ENCODE peak calls at places on chromosomes 7 and 10, in seven cellular contexts. One of them, this sample, is unnamed.

GRCh38 chr10:94308866-94309265 is 53.9 kb downstream of the NOC3L start:
- DNase-seq in sigmoid colon: no peak
- DNase-seq in H9: no peak
- DNase-seq in HL-60: no peak
- DNase-seq in brain microvascular endothelial cell: peak; percentile 33
- DNase-seq in RWPE1: no peak
- DNase-seq in heart left ventricle: no peak
- DNase-seq in this sample: no peak

GRCh38 chr7:26087321-26088091 is 64.5 kb upstream of the NFE2L3 start:
- DNase-seq in H9: no peak
- DNase-seq in RWPE1: peak; percentile 89
- DNase-seq in heart left ventricle: no peak
- DNase-seq in HL-60: no peak
- DNase-seq in brain microvascular endothelial cell: no peak
- DNase-seq in sigmoid colon: no peak
- DNase-seq in this sample: no peak

GRCh38 chr10:6936931-6937330 is 356.9 kb upstream of the PRKCQ start:
- DNase-seq in brain microvascular endothelial cell: no peak
- DNase-seq in H9: no peak
- DNase-seq in heart left ventricle: no peak
- DNase-seq in HL-60: no peak
- DNase-seq in sigmoid colon: no peak
- DNase-seq in RWPE1: no peak
- DNase-seq in this sample: no peak

GRCh38 chr10:130891066-130891465 is 420.5 kb downstream of the TCERG1L start:
- DNase-seq in brain microvascular endothelial cell: no peak
- DNase-seq in H9: no peak
- DNase-seq in heart left ventricle: no peak
- DNase-seq in HL-60: no peak
- DNase-seq in RWPE1: no peak
- DNase-seq in sigmoid colon: no peak
- DNase-seq in this sample: no peak

GRCh38 chr10:3781458-3782098 is 3.4 kb downstream of the KLF6 start:
- DNase-seq in RWPE1: no peak
- DNase-seq in heart left ventricle: peak; percentile 72
- DNase-seq in H9: peak; percentile 45
- DNase-seq in HL-60: no peak
- DNase-seq in sigmoid colon: peak; percentile 81
- DNase-seq in brain microvascular endothelial cell: peak; percentile 41
- DNase-seq in this sample: no peak

GRCh38 chr10:119209050-119209735 is 1.8 kb downstream of the GRK5 start:
- DNase-seq in brain microvascular endothelial cell: peak; percentile 56
- DNase-seq in sigmoid colon: peak; percentile 86
- DNase-seq in heart left ventricle: peak; percentile 78
- DNase-seq in HL-60: no peak
- DNase-seq in RWPE1: peak; percentile 78
- DNase-seq in H9: peak; percentile 73
- DNase-seq in this sample: peak; percentile 77

GRCh38 chr7:36284470-36284869 is 105.2 kb upstream of the ANLN start:
- DNase-seq in heart left ventricle: no peak
- DNase-seq in H9: peak; percentile 78
- DNase-seq in HL-60: no peak
- DNase-seq in RWPE1: no peak
- DNase-seq in brain microvascular endothelial cell: no peak
- DNase-seq in sigmoid colon: peak; percentile 62
- DNase-seq in this sample: no peak

GRCh38 chr7:116354171-116354545 is 143.8 kb downstream of the TES start:
- DNase-seq in RWPE1: peak; percentile 8
- DNase-seq in H9: no peak
- DNase-seq in brain microvascular endothelial cell: peak; percentile 41
- DNase-seq in heart left ventricle: peak; percentile 81
- DNase-seq in sigmoid colon: peak; percentile 87
- DNase-seq in HL-60: no peak
- DNase-seq in this sample: no peak

GRCh38 chr10:15879663-15880062 is 19.4 kb upstream of the MINDY3 start:
- DNase-seq in sigmoid colon: no peak
- DNase-seq in HL-60: no peak
- DNase-seq in RWPE1: no peak
- DNase-seq in brain microvascular endothelial cell: no peak
- DNase-seq in heart left ventricle: no peak
- DNase-seq in H9: no peak
- DNase-seq in this sample: no peak

GRCh38 chr10:112461029-112461887 is 14.2 kb downstream of the VTI1A start:
- DNase-seq in HL-60: no peak
- DNase-seq in brain microvascular endothelial cell: peak; percentile 76
- DNase-seq in RWPE1: peak; percentile 26
- DNase-seq in sigmoid colon: no peak
- DNase-seq in heart left ventricle: no peak
- DNase-seq in H9: no peak
- DNase-seq in this sample: no peak

GRCh38 chr10:71812913-71813590 is 38.0 kb downstream of the PSAP start:
- DNase-seq in H9: no peak
- DNase-seq in RWPE1: no peak
- DNase-seq in heart left ventricle: no peak
- DNase-seq in brain microvascular endothelial cell: no peak
- DNase-seq in HL-60: no peak
- DNase-seq in sigmoid colon: no peak
- DNase-seq in this sample: no peak

GRCh38 chr10:98636921-98637329 is 190.2 kb upstream of the HPS1 start:
- DNase-seq in brain microvascular endothelial cell: no peak
- DNase-seq in HL-60: no peak
- DNase-seq in sigmoid colon: no peak
- DNase-seq in heart left ventricle: no peak
- DNase-seq in H9: no peak
- DNase-seq in RWPE1: no peak
- DNase-seq in this sample: no peak

GRCh38 chr10:69292449-69292848 is 14.2 kb downstream of the HK1 start:
- DNase-seq in HL-60: no peak
- DNase-seq in sigmoid colon: no peak
- DNase-seq in brain microvascular endothelial cell: no peak
- DNase-seq in RWPE1: no peak
- DNase-seq in H9: no peak
- DNase-seq in heart left ventricle: no peak
- DNase-seq in this sample: no peak

GRCh38 chr7:3112499-3113134 is 69.0 kb upstream of the CARD11 start:
- DNase-seq in HL-60: no peak
- DNase-seq in RWPE1: no peak
- DNase-seq in brain microvascular endothelial cell: no peak
- DNase-seq in H9: no peak
- DNase-seq in sigmoid colon: no peak
- DNase-seq in heart left ventricle: no peak
- DNase-seq in this sample: no peak

GRCh38 chr7:30135551-30136271 is 925 bp downstream of the MTURN start:
- DNase-seq in HL-60: peak; percentile 80
- DNase-seq in RWPE1: peak; percentile 57
- DNase-seq in brain microvascular endothelial cell: peak; percentile 57
- DNase-seq in heart left ventricle: peak; percentile 59
- DNase-seq in sigmoid colon: peak; percentile 81
- DNase-seq in H9: no peak
- DNase-seq in this sample: peak; percentile 77

GRCh38 chr7:35519971-35520809 is 174.7 kb downstream of the HERPUD2 start:
- DNase-seq in HL-60: no peak
- DNase-seq in brain microvascular endothelial cell: peak; percentile 42
- DNase-seq in H9: peak; percentile 68
- DNase-seq in heart left ventricle: peak; percentile 80
- DNase-seq in sigmoid colon: peak; percentile 79
- DNase-seq in RWPE1: peak; percentile 81
- DNase-seq in this sample: no peak

GRCh38 chr10:78937800-78938694 is 130.7 kb upstream of the ZMIZ1 start:
- DNase-seq in brain microvascular endothelial cell: no peak
- DNase-seq in RWPE1: peak; percentile 31
- DNase-seq in HL-60: no peak
- DNase-seq in sigmoid colon: no peak
- DNase-seq in H9: no peak
- DNase-seq in heart left ventricle: no peak
- DNase-seq in this sample: no peak
- TF ChIP-seq CTCF in brain microvascular endothelial cell: peak; percentile 58
- TF ChIP-seq CTCF in RWPE1: no peak
- TF ChIP-seq CTCF in HL-60: no peak
- TF ChIP-seq CTCF in sigmoid colon: no peak
- TF ChIP-seq CTCF in H9: peak; percentile 26
- TF ChIP-seq CTCF in heart left ventricle: no peak
- TF ChIP-seq CTCF in this sample: no peak

DNA sequence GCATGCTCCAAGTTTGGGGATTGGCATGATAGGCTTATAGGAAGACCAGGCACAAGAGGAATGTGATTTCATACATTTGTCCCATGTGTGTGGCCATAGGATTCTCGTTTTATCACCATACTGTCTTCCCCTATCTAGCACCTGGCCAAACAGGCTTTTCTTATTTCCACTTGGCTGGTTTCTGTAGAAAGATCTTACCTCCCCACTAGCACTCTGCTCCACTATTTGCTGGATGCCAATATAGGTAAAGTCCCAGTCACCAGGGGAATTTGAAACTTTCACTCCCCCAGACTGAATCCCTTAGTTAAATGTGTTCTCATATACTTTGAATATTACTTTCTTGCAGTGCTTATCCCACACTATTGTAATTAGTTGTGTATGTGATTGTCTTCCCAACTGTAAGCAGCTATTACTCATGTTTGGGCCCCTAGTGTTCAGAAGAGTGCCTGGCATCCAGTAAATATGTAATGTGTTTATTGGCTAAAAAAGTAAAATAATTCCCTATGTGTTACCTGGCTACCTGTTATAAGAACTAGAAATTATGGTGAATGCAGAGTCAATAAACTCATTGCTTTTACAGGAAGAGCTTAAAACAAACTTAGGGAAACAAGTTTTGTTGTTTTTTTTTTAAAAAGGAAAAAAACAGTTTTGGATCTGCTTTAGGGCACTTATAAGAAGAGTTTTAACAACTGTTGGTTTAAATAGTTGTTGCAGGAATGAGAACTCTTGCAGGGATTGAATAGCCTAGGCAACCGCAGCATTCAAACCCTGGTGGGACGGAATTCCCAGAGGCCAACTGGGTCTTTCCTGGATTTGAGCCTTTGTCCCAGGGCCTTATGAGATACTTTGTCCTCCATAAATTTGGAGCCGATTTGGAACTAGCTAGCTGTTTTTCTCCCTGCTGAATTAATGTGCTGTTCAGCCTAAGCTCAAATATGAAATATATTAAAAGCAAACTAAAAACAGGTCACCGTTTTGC is 109.2 kb downstream of the LRMDA start:
- DNase-seq in heart left ventricle: no peak
- DNase-seq in brain microvascular endothelial cell: no peak
- DNase-seq in H9: no peak
- DNase-seq in sigmoid colon: no peak
- DNase-seq in RWPE1: no peak
- DNase-seq in HL-60: no peak
- DNase-seq in this sample: no peak
- TF ChIP-seq CTCF in heart left ventricle: no peak
- TF ChIP-seq CTCF in brain microvascular endothelial cell: no peak
- TF ChIP-seq CTCF in H9: peak; percentile 31
- TF ChIP-seq CTCF in sigmoid colon: no peak
- TF ChIP-seq CTCF in RWPE1: no peak
- TF ChIP-seq CTCF in HL-60: no peak
- TF ChIP-seq CTCF in this sample: peak; percentile 61

GRCh38 chr10:132522521-132523411 is 14.8 kb upstream of the INPP5A start:
- DNase-seq in sigmoid colon: peak; percentile 66
- DNase-seq in heart left ventricle: peak; percentile 6
- DNase-seq in HL-60: no peak
- DNase-seq in RWPE1: no peak
- DNase-seq in brain microvascular endothelial cell: no peak
- DNase-seq in H9: peak; percentile 20
- DNase-seq in this sample: no peak

GRCh38 chr10:132523561-132524442 is 13.8 kb upstream of the INPP5A start:
- DNase-seq in RWPE1: no peak
- DNase-seq in heart left ventricle: peak; percentile 4
- DNase-seq in sigmoid colon: peak; percentile 61
- DNase-seq in HL-60: no peak
- DNase-seq in brain microvascular endothelial cell: no peak
- DNase-seq in H9: no peak
- DNase-seq in this sample: no peak

GRCh38 chr10:132526676-132527075 is 10.9 kb upstream of the INPP5A start:
- DNase-seq in sigmoid colon: peak; percentile 70
- DNase-seq in RWPE1: no peak
- DNase-seq in heart left ventricle: peak; percentile 1
- DNase-seq in HL-60: no peak
- DNase-seq in brain microvascular endothelial cell: peak; percentile 78
- DNase-seq in H9: no peak
- DNase-seq in this sample: no peak

GRCh38 chr10:132527338-132528063 is 10.1 kb upstream of the INPP5A start:
- DNase-seq in RWPE1: no peak
- DNase-seq in heart left ventricle: peak; percentile 4
- DNase-seq in sigmoid colon: peak; percentile 65
- DNase-seq in brain microvascular endothelial cell: no peak
- DNase-seq in HL-60: no peak
- DNase-seq in H9: no peak
- DNase-seq in this sample: no peak

GRCh38 chr10:132524443-132525285 is 12.9 kb upstream of the INPP5A start:
- DNase-seq in sigmoid colon: peak; percentile 54
- DNase-seq in heart left ventricle: peak; percentile 8
- DNase-seq in HL-60: no peak
- DNase-seq in RWPE1: no peak
- DNase-seq in H9: no peak
- DNase-seq in brain microvascular endothelial cell: no peak
- DNase-seq in this sample: no peak
- TF ChIP-seq CTCF in sigmoid colon: no peak
- TF ChIP-seq CTCF in heart left ventricle: no peak
- TF ChIP-seq CTCF in HL-60: no peak
- TF ChIP-seq CTCF in RWPE1: no peak
- TF ChIP-seq CTCF in H9: no peak
- TF ChIP-seq CTCF in brain microvascular endothelial cell: no peak
- TF ChIP-seq CTCF in this sample: no peak

DNA sequence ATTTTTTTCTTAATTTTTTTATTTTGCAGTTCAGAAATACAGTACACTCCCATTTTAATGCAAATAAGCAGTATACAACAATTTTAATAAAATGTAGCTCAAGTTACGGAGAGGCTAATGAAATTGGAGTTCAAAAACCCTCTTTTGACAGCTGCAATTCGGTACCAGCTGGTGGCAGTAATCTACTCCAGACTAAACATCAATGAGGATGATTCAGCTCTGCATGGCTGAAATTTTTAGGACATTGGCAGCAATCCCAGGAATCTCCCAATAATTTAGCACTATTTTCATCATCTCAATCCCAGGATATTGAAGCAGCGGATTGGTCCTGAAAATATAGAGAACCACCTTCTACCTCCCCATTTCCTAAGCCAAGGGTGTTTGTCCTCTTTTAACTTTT is 278.8 kb downstream of the CACNA2D1 start:
- DNase-seq in RWPE1: peak; percentile 4
- DNase-seq in HL-60: no peak
- DNase-seq in heart left ventricle: peak; percentile 15
- DNase-seq in H9: no peak
- DNase-seq in sigmoid colon: no peak
- DNase-seq in brain microvascular endothelial cell: peak; percentile 81
- DNase-seq in this sample: no peak
- TF ChIP-seq CTCF in RWPE1: no peak
- TF ChIP-seq CTCF in HL-60: no peak
- TF ChIP-seq CTCF in heart left ventricle: peak; percentile 54
- TF ChIP-seq CTCF in H9: peak; percentile 51
- TF ChIP-seq CTCF in sigmoid colon: no peak
- TF ChIP-seq CTCF in brain microvascular endothelial cell: peak; percentile 63
- TF ChIP-seq CTCF in this sample: no peak